ENCODE peak calls at places on chromosomes 6 and 20, in eight cellular contexts. V, P, O, D, Q, F, I and Z are unnamed samples.

GRCh38 chr6:116992546-116992945 is 115.5 kb downstream of the RFX6 start:
- DNase-seq in Q (no peak), V (no peak), P (no peak), O (no peak), D (peak), F (no peak), I (no peak), Z (no peak)

GRCh38 chr6:1695546-1696494 is 86.1 kb downstream of the FOXC1 start:
- DNase-seq in V (no peak), F (no peak), Q (no peak), P (no peak), D (no peak), I (no peak), O (no peak), Z (no peak)

GRCh38 chr20:63548542-63548941 is 993 bp upstream of the SRMS start:
- DNase-seq in V (no peak), I (no peak), Q (no peak), P (no peak), O (no peak), F (no peak), D (no peak), Z (no peak)

GRCh38 chr6:106064766-106065165 is 21.4 kb upstream of the PRDM1 start:
- DNase-seq in P (no peak), Q (no peak), V (no peak), O (no peak), D (no peak), F (no peak), I (no peak), Z (peak)

GRCh38 chr20:1694672-1695071 is 37.1 kb upstream of the SIRPG start:
- DNase-seq in O (no peak), Q (no peak), V (no peak), F (no peak), D (no peak), I (no peak), P (no peak), Z (peak)

GRCh38 chr6:137766596-137767370 is 100.3 kb upstream of the TNFAIP3 start:
- DNase-seq in O (no peak), P (no peak), D (no peak), I (no peak), F (no peak), Q (no peak), V (no peak), Z (peak)

GRCh38 chr6:111651185-111652034 is 45.7 kb upstream of the TRAF3IP2 start:
- DNase-seq in D (no peak), O (no peak), V (no peak), P (no peak), Q (no peak), F (no peak), I (no peak), Z (no peak)

GRCh38 chr20:16397053-16397452 is 176.2 kb downstream of the KIF16B start:
- DNase-seq in V (no peak), P (no peak), O (peak), F (no peak), I (no peak), Q (no peak), D (peak), Z (peak)

GRCh38 chr20:9230406-9230805 is 161.5 kb downstream of the PLCB4 start:
- DNase-seq in V (no peak), F (no peak), D (no peak), Q (no peak), P (no peak), I (no peak), O (no peak), Z (no peak)

GRCh38 chr6:135753196-135753595 is 98.3 kb upstream of the PDE7B start:
- DNase-seq in P (no peak), F (no peak), D (no peak), Q (no peak), O (no peak), V (no peak), I (no peak), Z (no peak)

GRCh38 chr20:44495802-44496481 is 20.3 kb downstream of the TTPAL start:
- DNase-seq in P (no peak), D (no peak), Q (peak), F (no peak), I (no peak), O (no peak), V (no peak), Z (no peak)
- H3K27ac ChIP-seq in P (no peak), D (no peak), Q (no peak), F (peak), I (peak), O (peak), V (no peak), Z (peak)

DNA sequence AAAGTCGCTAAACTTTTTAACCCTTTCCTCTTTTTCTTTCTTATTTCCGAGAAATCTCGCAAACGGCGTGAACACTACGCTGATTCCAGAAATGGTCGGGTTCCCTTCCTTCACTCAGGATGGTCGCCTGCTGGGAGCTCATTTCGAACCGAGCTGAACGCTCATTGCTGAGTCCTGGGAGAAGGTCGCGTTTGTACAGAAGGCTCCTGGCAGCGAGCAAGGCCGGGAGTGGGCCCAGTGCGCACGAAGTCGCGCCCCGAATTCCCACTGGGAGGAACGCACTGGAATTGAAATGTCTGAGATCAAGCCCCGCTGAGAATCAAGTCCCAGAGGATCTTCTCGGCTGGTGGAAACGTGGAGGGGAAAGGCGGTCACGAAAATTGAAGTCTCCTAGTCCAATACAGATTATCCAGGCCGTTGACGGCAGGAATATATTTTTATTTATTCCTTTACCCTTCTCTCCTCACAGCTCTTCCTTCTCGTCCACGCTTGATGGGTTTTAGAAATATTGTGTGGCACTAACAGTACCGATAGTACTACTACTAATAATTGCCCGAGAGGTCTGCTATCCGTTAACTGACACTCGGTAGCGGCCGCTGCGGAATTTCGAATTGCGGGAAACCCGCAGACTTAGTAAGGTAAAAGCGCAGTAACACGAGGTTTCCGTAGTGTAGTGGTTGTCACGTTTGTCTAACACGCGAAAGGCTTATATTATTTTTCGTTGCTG is 207.2 kb upstream of the ZNF184 start:
- DNase-seq in F (no peak), I (no peak), O (no peak), P (peak), D (no peak), Q (no peak), V (no peak), Z (no peak)
- H3K4me3 ChIP-seq in F (no peak), I (no peak), O (no peak), P (peak), D (no peak), Q (no peak), V (no peak), Z (no peak)

GRCh38 chr6:57221191-57221935 is 744 bp downstream of the RAB23 start:
- DNase-seq in P (peak), Q (peak), F (peak), I (peak), V (peak), O (peak), D (peak), Z (peak)
- TF ChIP-seq POLR2AphosphoS5 in P (peak), Q (no peak), F (no peak), I (no peak), V (no peak), O (no peak), D (peak), Z (peak)

DNA sequence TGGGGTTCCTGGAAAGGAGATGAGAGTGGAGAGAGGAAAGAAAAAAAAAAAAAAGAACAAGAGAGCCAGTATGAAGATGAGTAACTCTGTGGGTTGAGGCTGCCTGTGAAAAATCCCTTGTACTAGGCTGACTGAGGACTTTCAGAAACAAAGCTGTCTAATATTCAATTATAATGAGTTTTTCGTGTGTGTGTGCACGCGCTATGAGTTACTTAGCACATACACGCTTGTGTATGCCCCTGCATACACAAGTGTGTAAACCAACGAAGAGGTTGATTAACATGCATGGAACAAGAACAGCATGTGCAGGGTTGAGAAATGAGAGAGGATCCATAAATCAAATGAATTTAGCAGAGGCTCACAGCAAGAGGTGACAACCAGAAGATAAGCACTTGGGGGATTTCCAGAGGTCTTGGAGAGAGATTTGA is 4.8 kb upstream of the RBPJL start:
- DNase-seq in Q (no peak), F (no peak), I (no peak), P (no peak), O (no peak), V (no peak), D (no peak), Z (no peak)
- H3K27ac ChIP-seq in Q (no peak), F (no peak), I (no peak), P (no peak), O (no peak), V (no peak), D (no peak), Z (no peak)

GRCh38 chr6:141562181-141562800 is 570.4 kb upstream of the GJE1 start:
- DNase-seq in V (peak), Q (no peak), O (peak), D (no peak), P (peak), I (peak), F (peak), Z (no peak)
- H3K4me3 ChIP-seq in V (peak), Q (no peak), O (peak), D (no peak), P (no peak), I (peak), F (peak), Z (peak)

GRCh38 chr6:6713660-6714446 is 125.3 kb downstream of the LY86 start:
- DNase-seq in F (no peak), D (no peak), V (no peak), O (no peak), Q (no peak), P (no peak), I (no peak), Z (no peak)

GRCh38 chr6:6712979-6713514 is 124.5 kb downstream of the LY86 start:
- DNase-seq in P (no peak), D (no peak), V (no peak), Q (no peak), F (peak), I (peak), O (no peak), Z (no peak)

GRCh38 chr6:6711832-6712231 is 123.3 kb downstream of the LY86 start:
- DNase-seq in Q (no peak), F (peak), I (peak), V (peak), P (no peak), D (no peak), O (no peak), Z (no peak)

GRCh38 chr6:6714498-6715360 is 126.2 kb downstream of the LY86 start:
- DNase-seq in F (no peak), V (no peak), D (no peak), P (no peak), I (no peak), O (no peak), Q (no peak), Z (no peak)

DNA sequence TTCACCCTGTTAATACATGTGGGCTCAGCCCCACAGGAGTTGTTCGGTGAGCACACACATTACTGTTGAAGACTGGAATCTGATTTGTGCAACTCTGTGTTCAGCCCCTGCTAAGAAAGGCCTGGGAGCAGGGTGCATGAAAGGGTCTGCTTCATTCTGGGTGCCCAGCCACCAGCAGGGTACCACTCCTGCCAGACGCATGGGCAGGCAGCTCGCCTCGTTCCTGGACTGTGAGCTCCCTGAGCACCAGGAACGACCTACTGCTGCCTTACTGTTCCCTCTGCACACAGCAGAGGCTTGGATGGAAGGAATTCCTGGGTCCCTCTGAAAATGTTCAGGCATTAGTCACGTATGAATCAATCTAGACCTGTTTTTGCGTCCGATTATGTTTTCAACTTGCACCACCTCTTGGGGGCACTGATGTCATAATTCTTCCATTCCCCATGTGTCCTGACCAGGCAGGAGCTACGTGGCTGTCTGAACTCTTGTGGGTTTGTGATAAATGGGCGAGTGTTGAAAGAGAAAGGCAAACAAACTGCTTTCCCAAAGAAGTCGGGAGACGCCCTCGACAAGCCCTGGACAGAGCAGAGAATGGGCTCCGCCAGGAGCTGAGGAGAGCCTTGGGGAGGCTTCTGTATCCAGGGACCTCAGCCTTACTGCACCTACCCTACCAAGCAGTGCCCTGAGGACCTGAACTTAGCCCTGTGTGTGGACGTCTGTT is 123.9 kb downstream of the LY86 start:
- DNase-seq in V (peak), P (no peak), F (peak), O (no peak), D (no peak), I (peak), Q (peak), Z (no peak)
- TF ChIP-seq POLR2AphosphoS5 in V (peak), P (no peak), F (no peak), O (no peak), D (peak), I (no peak), Q (no peak), Z (peak)

GRCh38 chr6:12324741-12325140 is 34.6 kb downstream of the EDN1 start:
- DNase-seq in V (no peak), D (no peak), O (no peak), P (peak), I (no peak), Q (peak), F (no peak), Z (no peak)

GRCh38 chr6:12327391-12327790 is 37.2 kb downstream of the EDN1 start:
- DNase-seq in F (no peak), O (no peak), V (no peak), D (no peak), I (no peak), Q (no peak), P (peak), Z (no peak)

GRCh38 chr6:12325872-12326271 is 35.7 kb downstream of the EDN1 start:
- DNase-seq in O (no peak), V (no peak), P (no peak), Q (no peak), F (no peak), I (no peak), D (no peak), Z (no peak)

GRCh38 chr6:12328701-12329100 is 38.5 kb downstream of the EDN1 start:
- DNase-seq in O (no peak), P (no peak), F (no peak), D (no peak), V (no peak), I (no peak), Q (no peak), Z (no peak)

DNA sequence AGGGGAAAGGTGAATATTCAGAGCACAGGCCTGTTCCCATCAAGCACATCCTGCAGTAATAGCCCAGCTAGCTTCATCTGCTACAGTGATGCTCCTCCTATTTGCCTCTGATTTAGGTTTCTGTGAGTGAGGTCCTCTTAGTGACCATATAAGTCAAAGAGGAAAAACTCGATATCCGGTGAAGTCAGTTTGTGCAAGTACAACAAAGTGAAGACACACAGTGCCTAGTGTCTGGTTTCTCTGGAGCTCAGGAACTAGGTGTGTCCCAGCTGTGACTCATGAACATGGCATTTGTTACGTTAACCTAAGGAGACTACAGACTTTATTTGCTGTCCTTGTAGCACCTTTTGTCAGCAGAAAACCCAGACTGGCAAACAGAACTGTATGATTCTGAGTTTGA is 33.9 kb downstream of the EDN1 start:
- DNase-seq in P (no peak), O (no peak), F (peak), I (no peak), D (peak), Q (peak), V (no peak), Z (no peak)
- H3K27ac ChIP-seq in P (peak), O (peak), F (peak), I (no peak), D (peak), Q (peak), V (no peak), Z (no peak)

GRCh38 chr6:122790740-122791679 is 2.0 kb downstream of the SMPDL3A start:
- DNase-seq in P (peak), O (no peak), I (no peak), Q (no peak), D (no peak), V (no peak), F (peak), Z (no peak)

GRCh38 chr6:122789862-122790739 is 1.0 kb downstream of the SMPDL3A start:
- DNase-seq in D (peak), I (peak), V (peak), Q (no peak), O (no peak), F (peak), P (peak), Z (no peak)

GRCh38 chr6:122789078-122789861 is at the start of gene SMPDL3A:
- DNase-seq in Q (peak), P (peak), F (peak), I (peak), O (peak), D (peak), V (peak), Z (no peak)

GRCh38 chr6:122788208-122788607 is 850 bp upstream of the SMPDL3A start:
- DNase-seq in V (no peak), I (no peak), Q (no peak), P (peak), O (no peak), D (no peak), F (no peak), Z (no peak)

GRCh38 chr6:122788663-122789062 is 395 bp upstream of the SMPDL3A start:
- DNase-seq in V (no peak), Q (no peak), P (peak), O (no peak), D (no peak), I (no peak), F (no peak), Z (no peak)
- H3K4me3 ChIP-seq in V (peak), Q (peak), P (peak), O (peak), D (peak), I (peak), F (peak), Z (peak)

GRCh38 chr6:11912420-11912819 is 99.7 kb upstream of the HIVEP1 start:
- DNase-seq in D (no peak), P (no peak), I (peak), O (no peak), V (no peak), Q (no peak), F (no peak), Z (no peak)

GRCh38 chr6:11908706-11909105 is 103.4 kb upstream of the HIVEP1 start:
- DNase-seq in P (no peak), V (no peak), F (no peak), I (no peak), Q (no peak), O (no peak), D (no peak), Z (no peak)

GRCh38 chr6:11911535-11911934 is 100.6 kb upstream of the HIVEP1 start:
- DNase-seq in F (no peak), I (no peak), V (no peak), P (no peak), O (no peak), D (no peak), Q (no peak), Z (no peak)

DNA sequence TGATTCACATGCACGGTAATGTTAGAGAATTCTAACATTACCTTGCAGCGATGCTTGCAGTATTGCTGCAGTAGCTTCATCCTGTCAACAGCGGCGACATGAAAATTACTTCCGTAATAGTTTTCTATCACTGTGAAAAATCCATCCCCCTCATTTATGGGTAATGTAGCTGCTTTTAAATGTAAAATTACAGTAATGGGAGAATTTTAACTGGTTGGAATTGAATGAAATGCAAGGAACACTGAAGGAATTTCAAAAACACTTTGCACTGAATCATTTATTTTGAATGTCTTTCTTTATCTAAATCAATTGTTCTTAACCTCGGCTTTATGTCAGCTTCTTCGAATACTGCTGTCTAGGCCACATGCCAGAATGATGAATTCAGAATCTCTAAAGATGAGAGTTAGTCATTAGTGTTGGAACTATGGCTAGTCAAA is 102.4 kb upstream of the HIVEP1 start:
- DNase-seq in O (no peak), F (no peak), Q (no peak), D (no peak), V (no peak), I (no peak), P (no peak), Z (no peak)
- TF ChIP-seq POLR2AphosphoS5 in O (no peak), F (no peak), Q (no peak), D (no peak), V (no peak), I (no peak), P (no peak), Z (no peak)

GRCh38 chr6:225121-225721 is 67.1 kb upstream of the DUSP22 start:
- DNase-seq in P (no peak), F (no peak), O (no peak), D (no peak), V (no peak), Q (no peak), I (peak), Z (no peak)

GRCh38 chr6:223136-223535 is 69.2 kb upstream of the DUSP22 start:
- DNase-seq in V (no peak), D (no peak), O (no peak), I (no peak), Q (no peak), F (no peak), P (no peak), Z (no peak)

GRCh38 chr6:224350-224749 is 67.9 kb upstream of the DUSP22 start:
- DNase-seq in P (no peak), I (no peak), D (no peak), V (no peak), O (no peak), Q (no peak), F (no peak), Z (no peak)

GRCh38 chr6:222468-222867 is 69.8 kb upstream of the DUSP22 start:
- DNase-seq in I (no peak), Q (no peak), V (no peak), F (no peak), P (no peak), D (no peak), O (no peak), Z (no peak)

DNA sequence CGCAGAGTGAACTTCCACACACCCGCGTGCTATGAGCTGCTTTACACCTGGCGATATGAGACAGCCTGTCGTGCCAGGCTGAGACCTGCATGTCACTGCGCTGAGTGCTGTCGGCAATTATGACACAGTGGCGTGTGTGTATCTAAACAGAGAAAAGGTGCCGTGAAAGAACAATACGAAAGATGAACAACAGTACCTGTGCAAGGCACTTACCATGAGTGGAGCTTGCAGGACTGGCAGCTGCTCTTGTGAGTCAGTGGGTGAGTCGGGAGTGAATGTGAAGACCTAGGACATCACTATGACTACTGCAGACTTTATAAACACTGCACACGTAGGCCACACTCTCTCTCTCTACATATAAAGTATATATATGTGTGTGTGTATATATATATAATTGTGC is 68.5 kb upstream of the DUSP22 start:
- DNase-seq in V (no peak), P (no peak), I (no peak), Q (no peak), F (no peak), O (no peak), D (no peak), Z (no peak)
- H3K27ac ChIP-seq in V (no peak), P (no peak), I (no peak), Q (no peak), F (no peak), O (no peak), D (no peak), Z (no peak)